ENCODE peak calls at places on chromosome 12, in ten cellular contexts. N is naive thymus-derived CD8-positive, alpha-beta T cell; Q is RPMI8226; F is substantia nigra; U is T follicular helper cell; A is GM23248; J is HuH-7.5; Y is Daoy; L is fibroblast of the aortic adventitia; M is ELR. T is an unnamed sample.

GRCh38 chr12:96046543-96047137 is 11.3 kb upstream of the LTA4H start:
- DNase-seq in N (no peak), Q (no peak), F (no peak), U (no peak), A (no peak), J (no peak), Y (no peak), L (no peak), M (no peak), T (no peak)

GRCh38 chr12:6827982-6828670 is at the start of gene P3H3:
- DNase-seq in N (no peak), Q (peak), F (no peak), U (no peak), A (peak), J (peak), Y (peak), L (peak), M (peak), T (peak)

GRCh38 chr12:113476093-113476986 is 4.7 kb upstream of the LHX5 start:
- DNase-seq in N (no peak), Q (no peak), F (no peak), U (no peak), A (no peak), J (no peak), Y (no peak), L (no peak), M (no peak), T (no peak)

GRCh38 chr12:67483871-67484554 is 164.5 kb upstream of the DYRK2 start:
- DNase-seq in N (no peak), Q (peak), F (no peak), U (no peak), A (peak), J (no peak), Y (no peak), L (no peak), M (peak), T (no peak)

GRCh38 chr12:110739894-110740293 is 2.8 kb downstream of the PPP1CC start:
- DNase-seq in N (no peak), Q (no peak), F (no peak), U (no peak), A (peak), J (no peak), Y (no peak), L (no peak), M (peak), T (no peak)

GRCh38 chr12:98894412-98895085 is 249.5 kb downstream of the APAF1 start:
- DNase-seq in N (no peak), Q (no peak), F (peak), U (no peak), A (peak), J (peak), Y (peak), L (no peak), M (no peak), T (peak)

GRCh38 chr12:21860128-21860527 is 81.1 kb downstream of the ABCC9 start:
- DNase-seq in N (no peak), Q (no peak), F (no peak), U (no peak), A (no peak), J (no peak), Y (no peak), L (no peak), M (no peak), T (no peak)

GRCh38 chr12:29569392-29569791 is 71.9 kb upstream of the OVCH1 start:
- DNase-seq in N (no peak), Q (no peak), F (no peak), U (no peak), A (peak), J (no peak), Y (no peak), L (no peak), M (no peak), T (no peak)

GRCh38 chr12:1367731-1368285 is 226.6 kb downstream of the FBXL14 start:
- DNase-seq in N (no peak), Q (no peak), F (no peak), U (no peak), A (peak), J (no peak), Y (no peak), L (no peak), M (peak), T (peak)

GRCh38 chr12:8078400-8078799 is 3.7 kb upstream of the NECAP1 start:
- DNase-seq in N (peak), Q (peak), F (no peak), U (peak), A (peak), J (no peak), Y (peak), L (peak), M (peak), T (peak)

GRCh38 chr12:131379758-131380157 is 331.1 kb upstream of the SFSWAP start:
- DNase-seq in N (no peak), Q (no peak), F (no peak), U (no peak), A (no peak), J (no peak), Y (no peak), L (no peak), M (no peak), T (no peak)

GRCh38 chr12:55737581-55738112 is 5.3 kb upstream of the GDF11 start:
- DNase-seq in N (no peak), Q (peak), F (no peak), U (no peak), A (peak), J (no peak), Y (no peak), L (no peak), M (no peak), T (no peak)

GRCh38 chr12:113103756-113104450 is 31.7 kb downstream of the RASAL1 start:
- DNase-seq in N (peak), Q (peak), F (no peak), U (peak), A (no peak), J (no peak), Y (no peak), L (no peak), M (no peak), T (no peak)

GRCh38 chr12:47413806-47414205 is 292.0 kb downstream of the RPAP3 start:
- DNase-seq in N (no peak), Q (no peak), F (no peak), U (no peak), A (peak), J (no peak), Y (no peak), L (peak), M (no peak), T (no peak)

GRCh38 chr12:53441040-53441833 is at the start of gene PRR13:
- DNase-seq in N (peak), Q (peak), F (peak), U (peak), A (peak), J (peak), Y (peak), L (peak), M (peak), T (peak)

GRCh38 chr12:14540801-14541462 is 26.8 kb downstream of the PLBD1 start:
- DNase-seq in N (no peak), Q (no peak), F (no peak), U (no peak), A (no peak), J (no peak), Y (no peak), L (no peak), M (no peak), T (no peak)

GRCh38 chr12:78421011-78421410 is 443.6 kb upstream of the SYT1 start:
- DNase-seq in N (no peak), Q (no peak), F (no peak), U (no peak), A (peak), J (no peak), Y (no peak), L (peak), M (no peak), T (no peak)

GRCh38 chr12:40144023-40144422 is 38.1 kb upstream of the SLC2A13 start:
- DNase-seq in N (no peak), Q (peak), F (no peak), U (no peak), A (no peak), J (no peak), Y (no peak), L (no peak), M (no peak), T (no peak)

GRCh38 chr12:76029982-76030377 is 1.6 kb downstream of the PHLDA1 start:
- DNase-seq in N (no peak), Q (no peak), F (no peak), U (no peak), A (peak), J (no peak), Y (peak), L (peak), M (peak), T (peak)

GRCh38 chr12:96219700-96220206 is 25.6 kb downstream of the ELK3 start:
- DNase-seq in N (no peak), Q (no peak), F (no peak), U (no peak), A (peak), J (no peak), Y (peak), L (peak), M (peak), T (no peak)

GRCh38 chr12:95959107-95959506 is 16.0 kb downstream of the AMDHD1 start:
- DNase-seq in N (no peak), Q (peak), F (no peak), U (no peak), A (peak), J (no peak), Y (no peak), L (peak), M (peak), T (peak)

GRCh38 chr12:92973614-92974013 is 44.5 kb upstream of the EEA1 start:
- DNase-seq in N (no peak), Q (no peak), F (no peak), U (no peak), A (peak), J (peak), Y (no peak), L (peak), M (peak), T (peak)

GRCh38 chr12:130742716-130743115 is 26.6 kb upstream of the RIMBP2 start:
- DNase-seq in N (no peak), Q (no peak), F (no peak), U (no peak), A (no peak), J (no peak), Y (no peak), L (no peak), M (no peak), T (no peak)

GRCh38 chr12:89212339-89212771 is 139.9 kb downstream of the DUSP6 start:
- DNase-seq in N (no peak), Q (no peak), F (no peak), U (no peak), A (no peak), J (no peak), Y (no peak), L (peak), M (no peak), T (no peak)

GRCh38 chr12:59699408-59700144 is 103.7 kb downstream of the SLC16A7 start:
- DNase-seq in N (no peak), Q (peak), F (no peak), U (no peak), A (peak), J (no peak), Y (no peak), L (peak), M (peak), T (no peak)

GRCh38 chr12:12533238-12533829 is 29.3 kb downstream of the DUSP16 start:
- DNase-seq in N (no peak), Q (peak), F (no peak), U (no peak), A (no peak), J (peak), Y (no peak), L (peak), M (no peak), T (peak)

GRCh38 chr12:117273091-117273490 is 82.8 kb upstream of the FBXO21 start:
- DNase-seq in N (no peak), Q (no peak), F (no peak), U (no peak), A (no peak), J (no peak), Y (peak), L (no peak), M (no peak), T (no peak)

GRCh38 chr12:116551151-116551550 is 8.0 kb upstream of the MAP1LC3B2 start:
- DNase-seq in N (no peak), Q (no peak), F (no peak), U (no peak), A (no peak), J (no peak), Y (no peak), L (no peak), M (no peak), T (no peak)

GRCh38 chr12:99154264-99154982 is 493.1 kb upstream of the GARIN6 start:
- DNase-seq in N (no peak), Q (no peak), F (no peak), U (no peak), A (no peak), J (no peak), Y (peak), L (no peak), M (no peak), T (peak)

GRCh38 chr12:106652510-106653015 is 69.8 kb downstream of the RFX4 start:
- DNase-seq in N (no peak), Q (no peak), F (no peak), U (no peak), A (no peak), J (no peak), Y (no peak), L (no peak), M (no peak), T (no peak)